ENCODE peak calls at places on chromosomes 4 and X, in seven cellular contexts. I, T, N, D, G, J and P are unnamed samples.

GRCh38 chr4:174405923-174406322 is 116.4 kb downstream of the HPGD start:
- DNase-seq in I (no peak), T (no peak), N (no peak), D (no peak), G (no peak), J (no peak), P (no peak)

GRCh38 chr4:184815046-184815877 is 10.5 kb downstream of the ACSL1 start:
- DNase-seq in I (no peak), T (no peak), N (peak; percentile 90), D (no peak), G (peak; percentile 93), J (no peak), P (peak; percentile 88)

GRCh38 chrX:11257290-11257689 is 35.9 kb upstream of the AMELX start:
- DNase-seq in I (no peak), T (no peak), N (no peak), D (no peak), G (no peak), J (no peak), P (no peak)

GRCh38 chr4:110310795-110311194 is 112.4 kb upstream of the ELOVL6 start:
- DNase-seq in I (no peak), T (no peak), N (no peak), D (no peak), G (no peak), J (no peak), P (no peak)

GRCh38 chr4:89177807-89178206 is 66.5 kb downstream of the TIGD2 start:
- DNase-seq in I (no peak), T (no peak), N (peak; percentile 23), D (no peak), G (no peak), J (no peak), P (peak; percentile 71)

GRCh38 chr4:181998588-181998987 is 244.6 kb upstream of the TENM3 start:
- DNase-seq in I (no peak), T (no peak), N (no peak), D (no peak), G (no peak), J (no peak), P (no peak)

GRCh38 chr4:154491731-154492249 is at the start of gene DCHS2:
- DNase-seq in I (no peak), T (no peak), N (peak; percentile 27), D (no peak), G (no peak), J (no peak), P (no peak)

GRCh38 chr4:81030617-81031388 is at the start of gene BMP3:
- DNase-seq in I (no peak), T (no peak), N (peak; percentile 55), D (no peak), G (peak; percentile 10), J (peak; percentile 82), P (no peak)

GRCh38 chr4:142886566-142886965 is 40.5 kb upstream of the INPP4B start:
- DNase-seq in I (no peak), T (no peak), N (no peak), D (no peak), G (no peak), J (no peak), P (no peak)

GRCh38 chr4:8558080-8558960 is 21.9 kb upstream of the GPR78 start:
- DNase-seq in I (no peak), T (no peak), N (peak; percentile 68), D (no peak), G (peak; percentile 35), J (no peak), P (no peak)

GRCh38 chr4:169311643-169312365 is 41.0 kb upstream of the SH3RF1 start:
- DNase-seq in I (no peak), T (no peak), N (peak; percentile 45), D (no peak), G (peak; percentile 66), J (no peak), P (peak; percentile 65)

GRCh38 chrX:24241822-24242648 is 71.8 kb downstream of the SUPT20HL2 start:
- DNase-seq in I (no peak), T (no peak), N (peak; percentile 55), D (no peak), G (peak; percentile 39), J (peak; percentile 51), P (peak; percentile 26)

GRCh38 chr4:168408620-168409019 is 71.7 kb downstream of the DDX60L start:
- DNase-seq in I (peak; percentile 80), T (no peak), N (peak; percentile 96), D (peak; percentile 17), G (peak; percentile 93), J (no peak), P (peak; percentile 93)

GRCh38 chr4:16897991-16898827 is at the start of gene LDB2:
- DNase-seq in I (peak; percentile 48), T (no peak), N (peak; percentile 87), D (no peak), G (peak; percentile 81), J (peak; percentile 86), P (peak; percentile 35)

GRCh38 chrX:139831689-139832456 is 101.0 kb downstream of the ATP11C start:
- DNase-seq in I (no peak), T (no peak), N (peak; percentile 53), D (no peak), G (peak; percentile 51), J (no peak), P (peak; percentile 67)

GRCh38 chr4:25654971-25655963 is at the start of gene SLC34A2:
- DNase-seq in I (no peak), T (no peak), N (peak; percentile 46), D (peak; percentile 17), G (no peak), J (no peak), P (no peak)

GRCh38 chrX:108224727-108225455 is 133.3 kb downstream of the ATG4A start:
- DNase-seq in I (no peak), T (no peak), N (peak; percentile 79), D (peak; percentile 5), G (peak; percentile 38), J (no peak), P (peak; percentile 74)